ENCODE peak calls at places on chromosomes 3 and 15, in four cellular contexts. One of them, this sample, is unnamed.
A peak's percentile ranks its signal among the peaks of the same experiment; 100 is the strongest.

GRCh38 chr15:61641645-61642044 is 412.5 kb upstream of the RORA start:
- DNase-seq in CD8-positive, alpha-beta memory T cell: no peak
- DNase-seq in small intestine: no peak
- DNase-seq in testis: no peak
- DNase-seq in this sample: no peak

GRCh38 chr15:88401972-88402656 is 65.1 kb downstream of the MRPL46 start:
- DNase-seq in testis: no peak
- DNase-seq in small intestine: peak; percentile 36
- DNase-seq in CD8-positive, alpha-beta memory T cell: no peak
- DNase-seq in this sample: no peak

GRCh38 chr3:41202834-41203345 is 3.6 kb downstream of the CTNNB1 start:
- DNase-seq in CD8-positive, alpha-beta memory T cell: no peak
- DNase-seq in small intestine: peak; percentile 61
- DNase-seq in testis: peak; percentile 36
- DNase-seq in this sample: no peak

GRCh38 chr3:10706156-10707088 is 109.6 kb upstream of the SLC6A11 start:
- DNase-seq in small intestine: no peak
- DNase-seq in CD8-positive, alpha-beta memory T cell: no peak
- DNase-seq in testis: no peak
- DNase-seq in this sample: peak; percentile 35

GRCh38 chr3:99753268-99753975 is 64.2 kb upstream of the CMSS1 start:
- DNase-seq in CD8-positive, alpha-beta memory T cell: no peak
- DNase-seq in testis: peak; percentile 61
- DNase-seq in small intestine: peak; percentile 17
- DNase-seq in this sample: no peak

GRCh38 chr3:19506171-19506570 is 357.9 kb downstream of the KCNH8 start:
- DNase-seq in CD8-positive, alpha-beta memory T cell: no peak
- DNase-seq in small intestine: no peak
- DNase-seq in testis: no peak
- DNase-seq in this sample: no peak

GRCh38 chr15:71290002-71290401 is 174.7 kb downstream of the THSD4 start:
- DNase-seq in testis: no peak
- DNase-seq in CD8-positive, alpha-beta memory T cell: no peak
- DNase-seq in small intestine: no peak
- DNase-seq in this sample: no peak

GRCh38 chr3:192907784-192908183 is 9.9 kb downstream of the MB21D2 start:
- DNase-seq in CD8-positive, alpha-beta memory T cell: no peak
- DNase-seq in testis: no peak
- DNase-seq in small intestine: no peak
- DNase-seq in this sample: no peak

GRCh38 chr3:111800472-111800871 is 58.6 kb upstream of the PHLDB2 start:
- DNase-seq in CD8-positive, alpha-beta memory T cell: no peak
- DNase-seq in small intestine: no peak
- DNase-seq in testis: no peak
- DNase-seq in this sample: no peak

GRCh38 chr3:15287565-15288330 is 44.6 kb downstream of the SH3BP5 start:
- DNase-seq in CD8-positive, alpha-beta memory T cell: no peak
- DNase-seq in testis: peak; percentile 77
- DNase-seq in small intestine: no peak
- DNase-seq in this sample: no peak

GRCh38 chr3:188006726-188007393 is 147.1 kb upstream of the LPP start:
- DNase-seq in CD8-positive, alpha-beta memory T cell: no peak
- DNase-seq in testis: no peak
- DNase-seq in small intestine: no peak
- DNase-seq in this sample: no peak

GRCh38 chr3:45616158-45616557 is 21.6 kb downstream of the LIMD1 start:
- DNase-seq in small intestine: no peak
- DNase-seq in testis: no peak
- DNase-seq in CD8-positive, alpha-beta memory T cell: no peak
- DNase-seq in this sample: no peak
- H3K27ac ChIP-seq in small intestine: no peak overlapping the region
- H3K27ac ChIP-seq in testis: peak overlapping the region; percentile 50
- H3K27ac ChIP-seq in CD8-positive, alpha-beta memory T cell: no peak overlapping the region
- H3K27ac ChIP-seq in this sample: no peak overlapping the region

GRCh38 chr3:53043738-53044137 is 2.1 kb downstream of the SFMBT1 start:
- DNase-seq in testis: no peak
- DNase-seq in CD8-positive, alpha-beta memory T cell: no peak
- DNase-seq in small intestine: no peak
- DNase-seq in this sample: no peak

GRCh38 chr3:53045784-53046170 is at the start of gene SFMBT1:
- DNase-seq in testis: peak; percentile 76
- DNase-seq in CD8-positive, alpha-beta memory T cell: peak; percentile 87
- DNase-seq in small intestine: peak; percentile 63
- DNase-seq in this sample: peak; percentile 13

GRCh38 chr3:53046171-53047170 is 598 bp upstream of the SFMBT1 start:
- DNase-seq in CD8-positive, alpha-beta memory T cell: peak; percentile 83
- DNase-seq in small intestine: peak; percentile 48
- DNase-seq in testis: peak; percentile 67
- DNase-seq in this sample: no peak

GRCh38 chr3:53044371-53045106 is 1.3 kb downstream of the SFMBT1 start:
- DNase-seq in CD8-positive, alpha-beta memory T cell: peak; percentile 57
- DNase-seq in small intestine: peak; percentile 29
- DNase-seq in testis: peak; percentile 37
- DNase-seq in this sample: peak; percentile 18

GRCh38 chr3:53045107-53045783 is 628 bp downstream of the SFMBT1 start:
- DNase-seq in testis: peak; percentile 55
- DNase-seq in CD8-positive, alpha-beta memory T cell: peak; percentile 77
- DNase-seq in small intestine: peak; percentile 58
- DNase-seq in this sample: no peak
- H3K27ac ChIP-seq in testis: peak overlapping the region; percentile 92
- H3K27ac ChIP-seq in CD8-positive, alpha-beta memory T cell: peak overlapping the region; percentile 66
- H3K27ac ChIP-seq in small intestine: peak overlapping the region; percentile 94
- H3K27ac ChIP-seq in this sample: peak overlapping the region; percentile 90

GRCh38 chr3:129599073-129599472 is 7.4 kb downstream of the PLXND1 start:
- DNase-seq in CD8-positive, alpha-beta memory T cell: no peak
- DNase-seq in small intestine: no peak
- DNase-seq in testis: no peak
- DNase-seq in this sample: no peak
- H3K27ac ChIP-seq in CD8-positive, alpha-beta memory T cell: no peak overlapping the region
- H3K27ac ChIP-seq in small intestine: no peak overlapping the region
- H3K27ac ChIP-seq in testis: peak overlapping the region; percentile 86
- H3K27ac ChIP-seq in this sample: peak overlapping the region; percentile 36

DNA sequence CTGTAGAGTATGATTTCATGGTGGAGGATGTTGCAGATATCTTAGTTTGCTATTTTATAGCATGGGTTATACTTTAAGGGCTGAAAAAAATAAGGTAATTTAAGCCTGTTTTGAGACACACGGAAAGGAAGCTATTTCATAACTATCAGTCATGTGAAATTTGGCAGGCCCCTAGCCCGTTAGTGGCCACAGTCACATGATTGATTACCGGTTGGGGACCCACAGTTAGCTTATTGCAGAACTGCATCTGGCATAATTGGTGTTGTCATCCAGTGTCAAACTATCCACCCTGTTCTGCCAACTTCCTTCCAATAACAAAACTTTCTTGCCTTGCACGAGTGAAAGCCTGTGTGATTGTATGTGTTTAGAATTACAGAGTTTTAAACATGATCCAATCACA is 35.2 kb downstream of the FNDC3B start:
- DNase-seq in small intestine: no peak
- DNase-seq in CD8-positive, alpha-beta memory T cell: no peak
- DNase-seq in testis: no peak
- DNase-seq in this sample: no peak
- H3K27ac ChIP-seq in small intestine: no peak overlapping the region
- H3K27ac ChIP-seq in CD8-positive, alpha-beta memory T cell: no peak overlapping the region
- H3K27ac ChIP-seq in testis: no peak overlapping the region
- H3K27ac ChIP-seq in this sample: no peak overlapping the region

This sample was measured in caudate nucleus.